ENCODE peak calls at places on chromosome 7, in four cellular contexts. L is Karpas-422; C is effector memory CD4-positive, alpha-beta T cell; Z is right atrium auricular region. H is an unnamed sample. For H3K27me3, the result is how much of the 10 kb centered on the place peaks cover.

GRCh38 chr7:2381881-2382509 is 21.4 kb upstream of the CHST12 start:
- DNase-seq in L (no peak), C (no peak), Z (no peak), H (no peak)

GRCh38 chr7:90836937-90837336 is 240.8 kb downstream of the CDK14 start:
- DNase-seq in L (no peak), C (no peak), Z (no peak), H (no peak)

GRCh38 chr7:130896898-130897514 is 163.0 kb upstream of the KLF14 start:
- DNase-seq in L (peak), C (peak), Z (no peak), H (no peak)

GRCh38 chr7:105204953-105205352 is 183.8 kb downstream of the SRPK2 start:
- DNase-seq in L (no peak), C (no peak), Z (no peak), H (no peak)

GRCh38 chr7:159137906-159138305 is 6.8 kb downstream of the VIPR2 start:
- DNase-seq in L (no peak), C (no peak), Z (no peak), H (no peak)

GRCh38 chr7:13197501-13197900 is 510.1 kb downstream of the ARL4A start:
- DNase-seq in L (no peak), C (no peak), Z (no peak), H (peak)

GRCh38 chr7:22586806-22587180 is 86.8 kb upstream of the STEAP1B start:
- DNase-seq in L (no peak), C (no peak), Z (no peak), H (no peak)

GRCh38 chr7:16816820-16817219 is 12.0 kb upstream of the AGR2 start:
- DNase-seq in L (peak), C (no peak), Z (no peak), H (no peak)

GRCh38 chr7:93921607-93922446 is at the start of gene GNG11:
- DNase-seq in L (no peak), C (no peak), Z (peak), H (no peak)

GRCh38 chr7:13989138-13989943 is at the start of gene ETV1:
- DNase-seq in L (no peak), C (no peak), Z (peak), H (no peak)

GRCh38 chr7:141585592-141586510 is 34.6 kb downstream of the AGK start:
- DNase-seq in L (no peak), C (no peak), Z (no peak), H (peak)

GRCh38 chr7:29771081-29771832 is 35.1 kb upstream of the WIPF3 start:
- DNase-seq in L (no peak), C (no peak), Z (no peak), H (no peak)

GRCh38 chr7:28269700-28270361 is 89.2 kb upstream of the JAZF1 start:
- DNase-seq in L (peak), C (no peak), Z (no peak), H (no peak)

GRCh38 chr7:101857358-101857794 is 40.0 kb downstream of the CUX1 start:
- DNase-seq in L (peak), C (no peak), Z (no peak), H (no peak)

GRCh38 chr7:13179011-13179574 is 491.7 kb downstream of the ARL4A start:
- DNase-seq in L (no peak), C (no peak), Z (no peak), H (no peak)

GRCh38 chr7:108824840-108825540 is 255.3 kb downstream of the DNAJB9 start:
- DNase-seq in L (no peak), C (no peak), Z (peak), H (no peak)

GRCh38 chr7:77222819-77223218 is 23.2 kb upstream of the FGL2 start:
- DNase-seq in L (no peak), C (no peak), Z (no peak), H (no peak)

GRCh38 chr7:36119005-36119711 is 33.9 kb upstream of the EEPD1 start:
- DNase-seq in L (no peak), C (no peak), Z (no peak), H (peak)

GRCh38 chr7:1668932-1669485 is 1.1 kb upstream of the ELFN1 start:
- DNase-seq in L (no peak), C (no peak), Z (no peak), H (no peak)

GRCh38 chr7:83613232-83613631 is 35.7 kb downstream of the SEMA3E start:
- DNase-seq in L (no peak), C (no peak), Z (no peak), H (no peak)

GRCh38 chr7:44195901-44196300 is 4.9 kb upstream of the YKT6 start:
- DNase-seq in L (no peak), C (no peak), Z (no peak), H (no peak)

GRCh38 chr7:90209776-90210175 is 1.8 kb upstream of the STEAP2 start:
- DNase-seq in L (no peak), C (no peak), Z (no peak), H (no peak)

GRCh38 chr7:1566687-1567081 is 3.1 kb downstream of the PSMG3 start:
- DNase-seq in L (no peak), C (no peak), Z (no peak), H (no peak)

GRCh38 chr7:77684030-77684429 is 12.2 kb upstream of the RSBN1L start:
- DNase-seq in L (no peak), C (no peak), Z (peak), H (no peak)

GRCh38 chr7:149397470-149397869 is 63.4 kb downstream of the ZNF777 start:
- DNase-seq in L (no peak), C (no peak), Z (no peak), H (no peak)

GRCh38 chr7:31028417-31028988 is 23.6 kb upstream of the ADCYAP1R1 start:
- DNase-seq in L (no peak), C (no peak), Z (no peak), H (no peak)

GRCh38 chr7:12690041-12690878 is 2.8 kb downstream of the ARL4A start:
- DNase-seq in L (no peak), C (no peak), Z (no peak), H (no peak)

GRCh38 chr7:55065511-55066229 is 46.9 kb downstream of the EGFR start:
- DNase-seq in L (no peak), C (no peak), Z (no peak), H (peak)

GRCh38 chr7:99363286-99363685 is 11.2 kb upstream of the ARPC1B start:
- DNase-seq in L (no peak), C (no peak), Z (no peak), H (no peak)
- H3K27ac ChIP-seq in L (no peak), C (no peak), Z (no peak), H (peak)

DNA sequence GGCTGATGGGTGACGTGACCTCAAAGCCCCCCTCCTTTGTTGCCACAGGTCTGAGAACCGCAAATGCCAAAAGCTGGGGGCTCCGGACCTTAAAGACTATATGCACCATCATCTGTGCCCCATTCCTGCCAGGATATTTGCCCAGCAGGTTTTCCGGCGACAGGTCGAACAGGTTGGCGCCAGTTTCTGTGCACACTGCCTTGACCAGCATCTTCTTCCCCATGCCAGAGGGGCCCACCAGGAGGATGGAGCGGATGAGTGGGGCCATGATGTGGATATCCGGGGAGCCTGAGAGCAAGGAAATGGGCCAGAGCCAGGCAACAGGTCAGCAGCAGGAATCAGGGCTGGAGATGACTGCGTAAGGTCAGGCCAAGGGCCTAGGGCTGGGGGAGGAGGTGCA is 6.2 kb upstream of the ASB10 start:
- DNase-seq in L (no peak), C (no peak), Z (no peak), H (no peak)
- H3K27me3 ChIP-seq in L (under half), C (under half), Z (under half), H (half or more)

GRCh38 chr7:155916926-155917655 is 104.8 kb upstream of the SHH start:
- DNase-seq in L (no peak), C (no peak), Z (no peak), H (peak)
- H3K27ac ChIP-seq in L (no peak), C (no peak), Z (no peak), H (peak)

DNA sequence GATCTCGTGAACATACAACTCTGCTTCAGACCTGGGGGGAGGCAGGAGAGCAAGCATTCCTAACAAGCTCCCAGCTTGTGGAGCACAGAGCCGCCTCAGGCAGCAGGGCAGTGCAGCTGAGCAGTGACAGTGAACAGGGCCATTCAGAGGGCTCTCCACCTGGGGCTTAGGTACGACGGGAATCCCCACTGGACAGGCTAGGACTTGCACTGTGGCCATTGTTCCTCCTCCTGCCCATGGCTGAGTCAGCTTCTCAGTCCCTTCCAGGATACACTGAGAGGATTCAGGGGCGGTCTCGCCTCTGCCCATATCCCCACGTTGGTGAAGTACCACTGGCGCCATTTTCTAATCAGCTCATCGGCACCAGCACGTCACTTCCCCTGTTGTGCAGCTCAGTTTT is 71.1 kb downstream of the FIGNL1 start:
- DNase-seq in L (no peak), C (no peak), Z (no peak), H (no peak)
- H3K27me3 ChIP-seq in L (under half), C (under half), Z (under half), H (under half)